ENCODE peak calls at places on chromosomes 2 and 18, in eight cellular contexts. H, G, V, J, T, Y, Z and M are unnamed samples.

GRCh38 chr2:99708231-99708630 is 218.4 kb upstream of the REV1 start:
- DNase-seq in H (no peak), Y (no peak), Z (no peak), V (no peak), J (no peak), G (peak), T (no peak), M (no peak)

GRCh38 chr2:153477641-153478288 is 797 bp downstream of the RPRM start:
- DNase-seq in J (no peak), H (peak), T (no peak), Z (peak), Y (no peak), V (no peak), G (no peak), M (no peak)

GRCh38 chr2:178579006-178579405 is 98.7 kb downstream of the PLEKHA3 start:
- DNase-seq in H (no peak), J (no peak), Y (no peak), T (peak), V (peak), Z (no peak), G (no peak), M (no peak)

GRCh38 chr18:55310863-55311262 is 277.1 kb downstream of the TCF4 start:
- DNase-seq in Y (no peak), J (no peak), Z (no peak), H (no peak), G (no peak), V (no peak), T (no peak), M (no peak)

GRCh38 chr2:114807666-114808065 is 365.2 kb downstream of the DPP10 start:
- DNase-seq in T (no peak), V (no peak), Y (no peak), H (no peak), Z (no peak), G (no peak), J (no peak), M (no peak)

GRCh38 chr2:186274936-186275575 is 211.0 kb upstream of the ZC3H15 start:
- DNase-seq in T (peak), Z (no peak), H (no peak), G (no peak), Y (no peak), V (peak), J (no peak), M (no peak)

GRCh38 chr2:126657146-126657635 is 1.2 kb downstream of the GYPC start:
- DNase-seq in H (no peak), V (no peak), G (peak), Z (no peak), J (no peak), T (peak), Y (no peak), M (no peak)

GRCh38 chr2:36981911-36982310 is 15.6 kb upstream of the STRN start:
- DNase-seq in V (no peak), J (no peak), Z (no peak), G (no peak), T (no peak), H (no peak), Y (no peak), M (no peak)

GRCh38 chr2:235827585-235827992 is 333.7 kb downstream of the AGAP1 start:
- DNase-seq in T (peak), J (no peak), G (no peak), Z (no peak), V (peak), H (no peak), Y (no peak), M (no peak)

GRCh38 chr2:32947076-32947483 is 327 bp downstream of the LTBP1 start:
- DNase-seq in G (no peak), Y (peak), J (no peak), T (no peak), V (no peak), Z (peak), H (no peak), M (no peak)

GRCh38 chr2:112985090-112985489 is 7.3 kb downstream of the IL36G start:
- DNase-seq in T (no peak), H (no peak), Z (no peak), J (no peak), V (no peak), G (no peak), Y (no peak), M (no peak)